ENCODE peak calls at places on chromosomes 16 and 17, in nine cellular contexts. One of them, this sample, is unnamed. For H3K9me2, the result is how much of the 10 kb centered on the place peaks cover.

GRCh38 chr16:73093146-73094144 is 45.5 kb upstream of the ZFHX3 start:
- DNase-seq in HCT116: no peak
- DNase-seq in PC-9: no peak
- DNase-seq in Karpas-422: no peak
- DNase-seq in hepatocyte: no peak
- DNase-seq in OCI-LY7: no peak
- DNase-seq in GM23338: no peak
- DNase-seq in GM23248: no peak
- DNase-seq in SK-N-SH: peak
- DNase-seq in this sample: no peak

GRCh38 chr16:57600048-57600835 is 28.2 kb upstream of the ADGRG1 start:
- DNase-seq in GM23338: peak
- DNase-seq in GM23248: peak
- DNase-seq in OCI-LY7: peak
- DNase-seq in SK-N-SH: peak
- DNase-seq in PC-9: no peak
- DNase-seq in Karpas-422: peak
- DNase-seq in hepatocyte: peak
- DNase-seq in HCT116: peak
- DNase-seq in this sample: peak

GRCh38 chr16:13779676-13780075 is 140.3 kb upstream of the ERCC4 start:
- DNase-seq in GM23338: no peak
- DNase-seq in GM23248: no peak
- DNase-seq in PC-9: no peak
- DNase-seq in SK-N-SH: no peak
- DNase-seq in Karpas-422: no peak
- DNase-seq in HCT116: no peak
- DNase-seq in OCI-LY7: no peak
- DNase-seq in hepatocyte: no peak
- DNase-seq in this sample: no peak

GRCh38 chr16:54538241-54538640 is 251.7 kb upstream of the IRX3 start:
- DNase-seq in SK-N-SH: peak
- DNase-seq in HCT116: no peak
- DNase-seq in Karpas-422: no peak
- DNase-seq in hepatocyte: no peak
- DNase-seq in PC-9: no peak
- DNase-seq in GM23248: peak
- DNase-seq in GM23338: no peak
- DNase-seq in OCI-LY7: no peak
- DNase-seq in this sample: no peak

GRCh38 chr17:38603786-38604478 is 1.8 kb downstream of the SRCIN1 start:
- DNase-seq in OCI-LY7: no peak
- DNase-seq in GM23338: no peak
- DNase-seq in Karpas-422: peak
- DNase-seq in HCT116: no peak
- DNase-seq in hepatocyte: no peak
- DNase-seq in SK-N-SH: no peak
- DNase-seq in PC-9: no peak
- DNase-seq in GM23248: no peak
- DNase-seq in this sample: no peak

GRCh38 chr17:34892864-34893263 is 68.4 kb downstream of the CCT6B start:
- DNase-seq in GM23248: peak
- DNase-seq in OCI-LY7: peak
- DNase-seq in SK-N-SH: peak
- DNase-seq in Karpas-422: peak
- DNase-seq in PC-9: no peak
- DNase-seq in HCT116: peak
- DNase-seq in GM23338: peak
- DNase-seq in hepatocyte: peak
- DNase-seq in this sample: peak

GRCh38 chr17:51527230-51527982 is 267.1 kb downstream of the UTP18 start:
- DNase-seq in PC-9: no peak
- DNase-seq in OCI-LY7: no peak
- DNase-seq in hepatocyte: no peak
- DNase-seq in SK-N-SH: no peak
- DNase-seq in GM23248: no peak
- DNase-seq in GM23338: no peak
- DNase-seq in HCT116: no peak
- DNase-seq in Karpas-422: no peak
- DNase-seq in this sample: no peak

GRCh38 chr16:58176608-58177346 is 21.1 kb downstream of the CSNK2A2 start:
- DNase-seq in GM23338: no peak
- DNase-seq in HCT116: no peak
- DNase-seq in PC-9: no peak
- DNase-seq in hepatocyte: no peak
- DNase-seq in Karpas-422: no peak
- DNase-seq in GM23248: no peak
- DNase-seq in OCI-LY7: no peak
- DNase-seq in SK-N-SH: no peak
- DNase-seq in this sample: no peak

GRCh38 chr17:9233761-9234160 is 212.5 kb downstream of the NTN1 start:
- DNase-seq in OCI-LY7: no peak
- DNase-seq in GM23338: no peak
- DNase-seq in HCT116: no peak
- DNase-seq in GM23248: no peak
- DNase-seq in PC-9: no peak
- DNase-seq in SK-N-SH: no peak
- DNase-seq in hepatocyte: no peak
- DNase-seq in Karpas-422: no peak
- DNase-seq in this sample: no peak

GRCh38 chr17:30000755-30001257 is 59.4 kb downstream of the EFCAB5 start:
- DNase-seq in HCT116: no peak
- DNase-seq in SK-N-SH: no peak
- DNase-seq in OCI-LY7: no peak
- DNase-seq in GM23248: peak
- DNase-seq in GM23338: peak
- DNase-seq in PC-9: no peak
- DNase-seq in Karpas-422: no peak
- DNase-seq in hepatocyte: no peak
- DNase-seq in this sample: peak

GRCh38 chr16:85986931-85987749 is 88.2 kb downstream of the IRF8 start:
- DNase-seq in OCI-LY7: peak
- DNase-seq in PC-9: no peak
- DNase-seq in SK-N-SH: peak
- DNase-seq in HCT116: no peak
- DNase-seq in GM23338: peak
- DNase-seq in GM23248: no peak
- DNase-seq in Karpas-422: peak
- DNase-seq in hepatocyte: no peak
- DNase-seq in this sample: no peak

GRCh38 chr16:66751135-66751991 is at the start of gene DYNC1LI2:
- DNase-seq in HCT116: peak
- DNase-seq in PC-9: peak
- DNase-seq in hepatocyte: peak
- DNase-seq in GM23248: peak
- DNase-seq in Karpas-422: peak
- DNase-seq in OCI-LY7: peak
- DNase-seq in GM23338: peak
- DNase-seq in SK-N-SH: peak
- DNase-seq in this sample: peak

GRCh38 chr16:4805231-4805630 is 2.8 kb upstream of the ROGDI start:
- DNase-seq in OCI-LY7: no peak
- DNase-seq in hepatocyte: no peak
- DNase-seq in SK-N-SH: no peak
- DNase-seq in GM23338: no peak
- DNase-seq in GM23248: no peak
- DNase-seq in Karpas-422: no peak
- DNase-seq in HCT116: no peak
- DNase-seq in PC-9: no peak
- DNase-seq in this sample: no peak

GRCh38 chr17:29032798-29033197 is 10.1 kb upstream of the PIPOX start:
- DNase-seq in GM23338: peak
- DNase-seq in hepatocyte: no peak
- DNase-seq in PC-9: no peak
- DNase-seq in Karpas-422: no peak
- DNase-seq in SK-N-SH: no peak
- DNase-seq in GM23248: no peak
- DNase-seq in OCI-LY7: no peak
- DNase-seq in HCT116: no peak
- DNase-seq in this sample: no peak

GRCh38 chr16:57680842-57681241 is 12.7 kb downstream of the ADGRG3 start:
- DNase-seq in Karpas-422: no peak
- DNase-seq in hepatocyte: no peak
- DNase-seq in PC-9: no peak
- DNase-seq in HCT116: no peak
- DNase-seq in GM23338: no peak
- DNase-seq in OCI-LY7: no peak
- DNase-seq in GM23248: no peak
- DNase-seq in SK-N-SH: no peak
- DNase-seq in this sample: no peak

GRCh38 chr17:81665205-81666091 is 957 bp downstream of the OXLD1 start:
- DNase-seq in OCI-LY7: peak
- DNase-seq in GM23338: peak
- DNase-seq in SK-N-SH: peak
- DNase-seq in hepatocyte: no peak
- DNase-seq in Karpas-422: peak
- DNase-seq in PC-9: no peak
- DNase-seq in HCT116: no peak
- DNase-seq in GM23248: peak
- DNase-seq in this sample: peak

GRCh38 chr17:33390479-33391027 is 97.5 kb upstream of the ASIC2 start:
- DNase-seq in SK-N-SH: no peak
- DNase-seq in hepatocyte: peak
- DNase-seq in GM23248: no peak
- DNase-seq in HCT116: no peak
- DNase-seq in Karpas-422: no peak
- DNase-seq in PC-9: no peak
- DNase-seq in GM23338: no peak
- DNase-seq in OCI-LY7: no peak
- DNase-seq in this sample: no peak

GRCh38 chr16:23294260-23294659 is 7.8 kb upstream of the SCNN1B start:
- DNase-seq in hepatocyte: no peak
- DNase-seq in PC-9: no peak
- DNase-seq in GM23248: no peak
- DNase-seq in Karpas-422: no peak
- DNase-seq in OCI-LY7: no peak
- DNase-seq in HCT116: no peak
- DNase-seq in SK-N-SH: no peak
- DNase-seq in GM23338: no peak
- DNase-seq in this sample: no peak

GRCh38 chr17:9256944-9257629 is 235.8 kb downstream of the NTN1 start:
- DNase-seq in OCI-LY7: no peak
- DNase-seq in HCT116: no peak
- DNase-seq in SK-N-SH: no peak
- DNase-seq in hepatocyte: no peak
- DNase-seq in GM23248: peak
- DNase-seq in GM23338: no peak
- DNase-seq in PC-9: no peak
- DNase-seq in Karpas-422: no peak
- DNase-seq in this sample: peak

GRCh38 chr16:70391446-70391845 is 44.7 kb downstream of the DDX19A start:
- DNase-seq in GM23248: no peak
- DNase-seq in PC-9: no peak
- DNase-seq in OCI-LY7: no peak
- DNase-seq in hepatocyte: no peak
- DNase-seq in GM23338: no peak
- DNase-seq in HCT116: no peak
- DNase-seq in Karpas-422: no peak
- DNase-seq in SK-N-SH: no peak
- DNase-seq in this sample: no peak

GRCh38 chr17:2405247-2405926 is 4.5 kb upstream of the MNT start:
- DNase-seq in HCT116: no peak
- DNase-seq in OCI-LY7: no peak
- DNase-seq in hepatocyte: peak
- DNase-seq in GM23248: peak
- DNase-seq in GM23338: no peak
- DNase-seq in Karpas-422: no peak
- DNase-seq in SK-N-SH: no peak
- DNase-seq in PC-9: peak
- DNase-seq in this sample: peak

GRCh38 chr17:43582426-43582825 is 36.3 kb upstream of the ETV4 start:
- DNase-seq in OCI-LY7: no peak
- DNase-seq in GM23338: no peak
- DNase-seq in PC-9: no peak
- DNase-seq in SK-N-SH: no peak
- DNase-seq in HCT116: no peak
- DNase-seq in Karpas-422: no peak
- DNase-seq in GM23248: no peak
- DNase-seq in hepatocyte: no peak
- DNase-seq in this sample: no peak

DNA sequence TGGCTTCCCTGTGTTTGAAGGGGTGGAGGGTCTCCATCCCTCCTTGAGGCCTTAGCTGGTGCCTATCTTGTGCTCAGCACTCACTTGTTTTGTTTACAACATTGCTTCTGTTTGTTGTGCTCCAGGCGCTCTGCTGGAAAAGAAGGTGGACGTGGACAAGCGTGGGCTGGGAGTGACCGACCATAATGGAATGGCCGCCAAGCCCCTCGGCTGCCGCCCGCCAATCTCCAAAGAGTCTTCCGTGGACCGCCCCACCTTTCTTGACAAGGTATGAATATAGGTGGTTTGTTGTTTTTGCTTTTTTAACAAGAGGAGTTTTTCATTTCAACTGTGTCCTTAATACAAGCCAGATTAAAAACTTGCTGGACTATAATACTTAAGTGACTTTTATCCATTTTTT is 53.5 kb downstream of the TMC6 start:
- DNase-seq in Karpas-422: peak
- DNase-seq in SK-N-SH: no peak
- DNase-seq in PC-9: no peak
- DNase-seq in OCI-LY7: no peak
- DNase-seq in GM23248: no peak
- DNase-seq in HCT116: no peak
- DNase-seq in hepatocyte: no peak
- DNase-seq in GM23338: no peak
- DNase-seq in this sample: no peak
- H3K9me2 ChIP-seq in Karpas-422: under half
- H3K9me2 ChIP-seq in SK-N-SH: under half
- H3K9me2 ChIP-seq in PC-9: under half
- H3K9me2 ChIP-seq in OCI-LY7: under half
- H3K9me2 ChIP-seq in GM23248: under half
- H3K9me2 ChIP-seq in HCT116: under half
- H3K9me2 ChIP-seq in hepatocyte: under half
- H3K9me2 ChIP-seq in GM23338: under half
- H3K9me2 ChIP-seq in this sample: under half

GRCh38 chr17:7929158-7930029 is at the start of gene KCNAB3:
- DNase-seq in SK-N-SH: peak
- DNase-seq in Karpas-422: peak
- DNase-seq in hepatocyte: peak
- DNase-seq in GM23248: peak
- DNase-seq in HCT116: no peak
- DNase-seq in PC-9: no peak
- DNase-seq in OCI-LY7: no peak
- DNase-seq in GM23338: peak
- DNase-seq in this sample: no peak
- H3K9me2 ChIP-seq in SK-N-SH: under half
- H3K9me2 ChIP-seq in Karpas-422: under half
- H3K9me2 ChIP-seq in hepatocyte: under half
- H3K9me2 ChIP-seq in GM23248: under half
- H3K9me2 ChIP-seq in HCT116: under half
- H3K9me2 ChIP-seq in PC-9: under half
- H3K9me2 ChIP-seq in OCI-LY7: under half
- H3K9me2 ChIP-seq in GM23338: under half
- H3K9me2 ChIP-seq in this sample: under half

GRCh38 chr16:89847930-89848297 is 19.6 kb downstream of the SPIRE2 start:
- DNase-seq in HCT116: no peak
- DNase-seq in hepatocyte: no peak
- DNase-seq in Karpas-422: no peak
- DNase-seq in GM23338: no peak
- DNase-seq in PC-9: no peak
- DNase-seq in OCI-LY7: no peak
- DNase-seq in SK-N-SH: no peak
- DNase-seq in GM23248: no peak
- DNase-seq in this sample: no peak
- H3K9me2 ChIP-seq in HCT116: under half
- H3K9me2 ChIP-seq in hepatocyte: under half
- H3K9me2 ChIP-seq in Karpas-422: under half
- H3K9me2 ChIP-seq in GM23338: under half
- H3K9me2 ChIP-seq in PC-9: under half
- H3K9me2 ChIP-seq in OCI-LY7: under half
- H3K9me2 ChIP-seq in SK-N-SH: under half
- H3K9me2 ChIP-seq in GM23248: under half
- H3K9me2 ChIP-seq in this sample: under half

GRCh38 chr17:72512649-72513556 is 392.1 kb downstream of the SOX9 start:
- DNase-seq in Karpas-422: peak
- DNase-seq in PC-9: no peak
- DNase-seq in GM23338: no peak
- DNase-seq in OCI-LY7: peak
- DNase-seq in GM23248: no peak
- DNase-seq in HCT116: no peak
- DNase-seq in SK-N-SH: no peak
- DNase-seq in hepatocyte: no peak
- DNase-seq in this sample: no peak
- H3K9me2 ChIP-seq in Karpas-422: under half
- H3K9me2 ChIP-seq in PC-9: under half
- H3K9me2 ChIP-seq in GM23338: under half
- H3K9me2 ChIP-seq in OCI-LY7: under half
- H3K9me2 ChIP-seq in GM23248: under half
- H3K9me2 ChIP-seq in HCT116: under half
- H3K9me2 ChIP-seq in SK-N-SH: under half
- H3K9me2 ChIP-seq in hepatocyte: under half
- H3K9me2 ChIP-seq in this sample: under half

This sample was measured in PC-3.